ENCODE peak calls at places on chromosome 14, in ten cellular contexts. F is lower lobe of right lung; P is NCI-H1048; B is activated CD4-positive, alpha-beta T cell treated with anti-CD3 and anti-CD28 coated beads for 48 hours; X is choroid plexus epithelial cell; C is NCI-H2171; H is fibroblast of pulmonary artery; J is NCI-H510A treated with DMSO at 0.1 percent for 48 hours; W is EL; Y is substantia nigra. O is an unnamed sample.

GRCh38 chr14:60240139-60240856 is 8.7 kb upstream of the PPM1A start:
- DNase-seq in F (no peak), P (no peak), B (no peak), X (no peak), C (no peak), H (no peak), J (no peak), W (no peak), Y (no peak), O (no peak)

GRCh38 chr14:30861200-30861599 is 13.2 kb upstream of the COCH start:
- DNase-seq in F (no peak), P (no peak), B (no peak), X (no peak), C (no peak), H (no peak), J (no peak), W (no peak), Y (no peak), O (no peak)

GRCh38 chr14:68806526-68807147 is 13.8 kb upstream of the ZFP36L1 start:
- DNase-seq in F (no peak), P (no peak), B (no peak), X (no peak), C (no peak), H (no peak), J (no peak), W (no peak), Y (no peak), O (no peak)

GRCh38 chr14:37088816-37089215 is 83.6 kb downstream of the SLC25A21 start:
- DNase-seq in F (no peak), P (no peak), B (no peak), X (no peak), C (no peak), H (no peak), J (no peak), W (no peak), Y (no peak), O (no peak)

GRCh38 chr14:105092912-105093425 is 27.7 kb upstream of the GPR132 start:
- DNase-seq in F (peak; percentile 78), P (no peak), B (peak; percentile 69), X (peak; percentile 45), C (no peak), H (peak; percentile 49), J (no peak), W (peak; percentile 68), Y (no peak), O (peak; percentile 70)

GRCh38 chr14:22428681-22429315 is 160.2 kb downstream of the DAD1 start:
- DNase-seq in F (no peak), P (no peak), B (no peak), X (peak; percentile 64), C (no peak), H (peak; percentile 73), J (no peak), W (no peak), Y (no peak), O (no peak)

GRCh38 chr14:68650403-68650994 is 142.4 kb downstream of the ZFP36L1 start:
- DNase-seq in F (no peak), P (no peak), B (no peak), X (no peak), C (no peak), H (no peak), J (no peak), W (no peak), Y (no peak), O (no peak)

GRCh38 chr14:75306917-75307699 is 28.5 kb downstream of the FOS start:
- DNase-seq in F (no peak), P (no peak), B (peak; percentile 53), X (peak; percentile 56), C (peak; percentile 79), H (no peak), J (peak; percentile 70), W (no peak), Y (no peak), O (peak; percentile 58)

GRCh38 chr14:69531135-69531534 is 43.5 kb downstream of the CCDC177 start:
- DNase-seq in F (no peak), P (no peak), B (no peak), X (no peak), C (no peak), H (no peak), J (no peak), W (no peak), Y (no peak), O (no peak)

GRCh38 chr14:101110729-101111619 is 207.5 kb upstream of the RTL1 start:
- DNase-seq in F (no peak), P (no peak), B (no peak), X (no peak), C (no peak), H (no peak), J (no peak), W (no peak), Y (no peak), O (no peak)

GRCh38 chr14:84477996-84478395 is 1051.9 kb upstream of the FLRT2 start:
- DNase-seq in F (no peak), P (no peak), B (no peak), X (peak; percentile 26), C (no peak), H (no peak), J (no peak), W (no peak), Y (no peak), O (no peak)

GRCh38 chr14:52262600-52262999 is 4.9 kb upstream of the PTGDR start:
- DNase-seq in F (no peak), P (no peak), B (no peak), X (no peak), C (no peak), H (no peak), J (no peak), W (no peak), Y (no peak), O (no peak)

GRCh38 chr14:31268216-31268615 is 60.6 kb upstream of the HECTD1 start:
- DNase-seq in F (no peak), P (no peak), B (no peak), X (no peak), C (no peak), H (no peak), J (no peak), W (no peak), Y (no peak), O (no peak)

GRCh38 chr14:54864526-54864925 is 38.1 kb downstream of the GCH1 start:
- DNase-seq in F (no peak), P (no peak), B (no peak), X (peak; percentile 14), C (no peak), H (peak; percentile 57), J (no peak), W (no peak), Y (no peak), O (no peak)

GRCh38 chr14:87687338-87687876 is 305.6 kb downstream of the GALC start:
- DNase-seq in F (no peak), P (no peak), B (no peak), X (no peak), C (no peak), H (no peak), J (no peak), W (no peak), Y (no peak), O (no peak)

GRCh38 chr14:102951799-102952198 is 29.3 kb downstream of the AMN start:
- DNase-seq in F (no peak), P (no peak), B (no peak), X (peak; percentile 93), C (no peak), H (no peak), J (no peak), W (no peak), Y (no peak), O (no peak)

GRCh38 chr14:87084908-87085307 is 908.1 kb downstream of the GALC start:
- DNase-seq in F (no peak), P (peak; percentile 38), B (no peak), X (no peak), C (no peak), H (no peak), J (no peak), W (no peak), Y (no peak), O (no peak)

GRCh38 chr14:31166271-31166561 is 41.4 kb downstream of the HECTD1 start:
- DNase-seq in F (no peak), P (no peak), B (no peak), X (peak; percentile 27), C (no peak), H (peak; percentile 8), J (no peak), W (peak; percentile 16), Y (no peak), O (no peak)

GRCh38 chr14:24176599-24176998 is 4.7 kb downstream of the REC8 start:
- DNase-seq in F (no peak), P (no peak), B (no peak), X (no peak), C (no peak), H (no peak), J (no peak), W (no peak), Y (no peak), O (no peak)

GRCh38 chr14:20343092-20343854 is at the start of gene PARP2:
- DNase-seq in F (peak; percentile 98), P (peak; percentile 96), B (peak; percentile 98), X (peak; percentile 100), C (peak; percentile 100), H (peak; percentile 100), J (peak; percentile 99), W (peak; percentile 100), Y (peak; percentile 97), O (peak; percentile 97)

GRCh38 chr14:96639550-96639949 is 137.4 kb downstream of the PAPOLA start:
- DNase-seq in F (no peak), P (no peak), B (no peak), X (no peak), C (no peak), H (no peak), J (no peak), W (no peak), Y (no peak), O (no peak)

O was measured in activated CD4-positive, alpha-beta memory T cell treated with anti-CD3 and anti-CD28 coated beads for 36 hours.